ENCODE peak calls at places on chromosome 21, in ten cellular contexts. H, O, U, Y, J, A, B, S, C and D are unnamed samples.

GRCh38 chr21:28333455-28334108 is 659.1 kb downstream of the LTN1 start:
- DNase-seq in H (no peak), O (no peak), U (no peak), Y (peak; percentile 27), J (no peak), A (no peak), B (no peak), S (no peak), C (no peak), D (no peak)

GRCh38 chr21:37198989-37199924 is 67.9 kb downstream of the VPS26C start:
- DNase-seq in H (no peak), O (no peak), U (no peak), Y (peak; percentile 90), J (no peak), A (no peak), B (no peak), S (no peak), C (peak; percentile 66), D (no peak)

GRCh38 chr21:46057111-46057709 is 40.7 kb upstream of the COL6A2 start:
- DNase-seq in H (peak; percentile 74), O (no peak), U (no peak), Y (no peak), J (no peak), A (no peak), B (no peak), S (no peak), C (no peak), D (no peak)

GRCh38 chr21:41064325-41064724 is 103.6 kb upstream of the BACE2 start:
- DNase-seq in H (no peak), O (no peak), U (no peak), Y (no peak), J (no peak), A (no peak), B (no peak), S (no peak), C (no peak), D (no peak)

GRCh38 chr21:32768530-32768929 is 3.0 kb downstream of the PAXBP1 start:
- DNase-seq in H (no peak), O (no peak), U (no peak), Y (no peak), J (no peak), A (no peak), B (no peak), S (no peak), C (no peak), D (no peak)

GRCh38 chr21:37665230-37666024 is 250.8 kb downstream of the KCNJ6 start:
- DNase-seq in H (no peak), O (no peak), U (no peak), Y (peak; percentile 71), J (no peak), A (no peak), B (no peak), S (no peak), C (no peak), D (no peak)

GRCh38 chr21:27275294-27275927 is 308.5 kb upstream of the ADAMTS5 start:
- DNase-seq in H (no peak), O (no peak), U (no peak), Y (peak; percentile 75), J (no peak), A (no peak), B (no peak), S (no peak), C (peak; percentile 70), D (no peak)

GRCh38 chr21:44854391-44854663 is 19.2 kb downstream of the PTTG1IP start:
- DNase-seq in H (no peak), O (peak; percentile 89), U (no peak), Y (no peak), J (no peak), A (no peak), B (no peak), S (no peak), C (no peak), D (no peak)

GRCh38 chr21:14361958-14362357 is 21.0 kb downstream of the HSPA13 start:
- DNase-seq in H (no peak), O (no peak), U (no peak), Y (no peak), J (no peak), A (no peak), B (no peak), S (no peak), C (no peak), D (no peak)

GRCh38 chr21:45306832-45307571 is 19.3 kb upstream of the POFUT2 start:
- DNase-seq in H (no peak), O (no peak), U (no peak), Y (peak; percentile 52), J (no peak), A (no peak), B (no peak), S (no peak), C (no peak), D (no peak)